ENCODE peak calls at places on chromosomes 6 and 20, in five cellular contexts. F is NCI-H1694, E is GM12878, V is HFFc6, M is T-cell. N is an unnamed sample.

GRCh38 chr20:37386505-37387201 is 40.7 kb downstream of the SRC start:
- DNase-seq in F (no peak), E (no peak), V (no peak), M (no peak), N (no peak)

GRCh38 chr6:111565316-111566221 is 40.1 kb downstream of the TRAF3IP2 start:
- DNase-seq in F (no peak), E (no peak), V (no peak), M (no peak), N (no peak)

GRCh38 chr6:158638393-158638792 is 6.2 kb downstream of the DYNLT1 start:
- DNase-seq in F (no peak), E (no peak), V (no peak), M (no peak), N (no peak)

GRCh38 chr20:2750343-2751251 is 49.8 kb downstream of the CPXM1 start:
- DNase-seq in F (no peak), E (no peak), V (peak; percentile 30), M (no peak), N (no peak)

GRCh38 chr20:48783533-48784272 is 44.1 kb downstream of the PREX1 start:
- DNase-seq in F (no peak), E (no peak), V (no peak), M (peak; percentile 45), N (no peak)

GRCh38 chr20:61757678-61758555 is 307.8 kb downstream of the TAF4 start:
- DNase-seq in F (no peak), E (no peak), V (peak; percentile 25), M (no peak), N (no peak)

GRCh38 chr6:94349227-94349626 is 929.9 kb upstream of the EPHA7 start:
- DNase-seq in F (no peak), E (no peak), V (no peak), M (no peak), N (no peak)

GRCh38 chr6:73455865-73456629 is 4.0 kb upstream of the CGAS start:
- DNase-seq in F (no peak), E (no peak), V (no peak), M (no peak), N (no peak)

GRCh38 chr6:82567621-82568020 is 204.0 kb downstream of the TPBG start:
- DNase-seq in F (no peak), E (no peak), V (no peak), M (no peak), N (no peak)

GRCh38 chr6:74585779-74586178 is 620.1 kb downstream of the COL12A1 start:
- DNase-seq in F (no peak), E (no peak), V (peak; percentile 21), M (no peak), N (no peak)

GRCh38 chr6:13624871-13625288 is 9.7 kb downstream of the NOL7 start:
- DNase-seq in F (peak; percentile 43), E (no peak), V (peak; percentile 28), M (no peak), N (peak; percentile 7)

GRCh38 chr6:137403855-137404254 is 90.3 kb downstream of the OLIG3 start:
- DNase-seq in F (no peak), E (no peak), V (no peak), M (no peak), N (no peak)

GRCh38 chr6:159013229-159013628 is 13.2 kb upstream of the RSPH3 start:
- DNase-seq in F (no peak), E (no peak), V (no peak), M (no peak), N (no peak)

GRCh38 chr20:4449977-4450715 is 271.6 kb upstream of the PRND start:
- DNase-seq in F (no peak), E (no peak), V (peak; percentile 67), M (no peak), N (no peak)

GRCh38 chr20:49347156-49347555 is 69.3 kb upstream of the ZNFX1 start:
- DNase-seq in F (no peak), E (no peak), V (no peak), M (no peak), N (no peak)

GRCh38 chr6:145929037-145929633 is 35.0 kb downstream of the SHPRH start:
- DNase-seq in F (peak; percentile 1), E (no peak), V (peak; percentile 11), M (no peak), N (no peak)

GRCh38 chr6:91142154-91142553 is 555.3 kb upstream of the MAP3K7 start:
- DNase-seq in F (no peak), E (no peak), V (no peak), M (no peak), N (no peak)

GRCh38 chr6:100088009-100088408 is 94.0 kb upstream of the MCHR2 start:
- DNase-seq in F (no peak), E (no peak), V (peak; percentile 85), M (no peak), N (no peak)

GRCh38 chr6:137745321-137745720 is 121.7 kb upstream of the TNFAIP3 start:
- DNase-seq in F (no peak), E (no peak), V (no peak), M (no peak), N (no peak)

GRCh38 chr6:29647927-29648642 is 8.8 kb upstream of the MOG start:
- DNase-seq in F (peak; percentile 6), E (no peak), V (peak; percentile 43), M (no peak), N (peak; percentile 6)

GRCh38 chr6:133130863-133131262 is 110.3 kb upstream of the EYA4 start:
- DNase-seq in F (no peak), E (no peak), V (no peak), M (no peak), N (peak; percentile 35)

GRCh38 chr6:10409766-10410209 is 5.1 kb downstream of the TFAP2A start:
- DNase-seq in F (no peak), E (no peak), V (no peak), M (no peak), N (no peak)

GRCh38 chr6:145271601-145272000 is 463.7 kb downstream of the EPM2A start:
- DNase-seq in F (no peak), E (no peak), V (no peak), M (no peak), N (no peak)

GRCh38 chr6:127933852-127934840 is 33.3 kb upstream of the THEMIS start:
- DNase-seq in F (no peak), E (no peak), V (no peak), M (peak; percentile 28), N (no peak)

GRCh38 chr20:38170219-38170902 is 5.3 kb upstream of the TGM2 start:
- DNase-seq in F (no peak), E (no peak), V (no peak), M (no peak), N (no peak)

GRCh38 chr6:33959661-33960344 is 156.0 kb upstream of the MLN start:
- DNase-seq in F (no peak), E (no peak), V (no peak), M (no peak), N (no peak)

GRCh38 chr6:121857551-121857950 is 422.1 kb downstream of the GJA1 start:
- DNase-seq in F (no peak), E (no peak), V (no peak), M (no peak), N (no peak)